ENCODE peak calls at places on chromosomes 4 and X, in four cellular contexts. W, J, X and R are unnamed samples.

GRCh38 chr4:6767341-6767724 is 15.2 kb upstream of the KIAA0232 start:
- DNase-seq in X (no peak), J (no peak), W (no peak), R (no peak)

GRCh38 chrX:151871244-151871643 is 41.4 kb upstream of the MAGEA4 start:
- DNase-seq in J (peak), W (no peak), X (no peak), R (peak)

GRCh38 chr4:158941321-158941720 is 161.6 kb upstream of the RAPGEF2 start:
- DNase-seq in W (no peak), X (no peak), J (no peak), R (no peak)

GRCh38 chr4:105808030-105808429 is 87.2 kb upstream of the NPNT start:
- DNase-seq in J (no peak), X (no peak), W (no peak), R (no peak)

GRCh38 chr4:148254818-148255366 is 187.3 kb downstream of the NR3C2 start:
- DNase-seq in W (no peak), J (no peak), X (no peak), R (no peak)

GRCh38 chrX:252421-253291 is 28.5 kb upstream of the PLCXD1 start:
- DNase-seq in X (no peak), J (no peak), W (no peak), R (no peak)

GRCh38 chrX:47623540-47624027 is 3.9 kb upstream of the SYN1 start:
- DNase-seq in W (peak), J (peak), X (peak), R (no peak)

GRCh38 chrX:129996120-129996519 is 13.7 kb downstream of the BCORL1 start:
- DNase-seq in J (no peak), W (no peak), X (peak), R (no peak)

GRCh38 chrX:20285513-20285912 is 18.8 kb upstream of the RPS6KA3 start:
- DNase-seq in W (no peak), J (no peak), X (no peak), R (no peak)

GRCh38 chr4:55036405-55036804 is 89.0 kb downstream of the KDR start:
- DNase-seq in J (no peak), X (no peak), W (no peak), R (no peak)

GRCh38 chr4:98539741-98540140 is 118.7 kb downstream of the TSPAN5 start:
- DNase-seq in W (no peak), X (peak), J (no peak), R (no peak)

GRCh38 chrX:17323397-17323796 is 51.6 kb upstream of the NHS start:
- DNase-seq in X (no peak), J (no peak), W (no peak), R (no peak)

GRCh38 chr4:38733663-38734062 is 49.1 kb downstream of the TLR10 start:
- DNase-seq in X (no peak), J (no peak), W (no peak), R (no peak)

GRCh38 chrX:120768681-120769080 is 107.0 kb downstream of the CT47B1 start:
- DNase-seq in J (no peak), X (no peak), W (no peak), R (no peak)

GRCh38 chrX:43969504-43970501 is 3.4 kb downstream of the NDP start:
- DNase-seq in W (peak), X (peak), J (peak), R (peak)

GRCh38 chr4:28062562-28062961 is 1201.9 kb downstream of the STIM2 start:
- DNase-seq in W (no peak), X (no peak), J (no peak), R (no peak)

GRCh38 chr4:72714482-72715279 is 145.7 kb upstream of the ADAMTS3 start:
- DNase-seq in J (no peak), X (no peak), W (no peak), R (no peak)